ENCODE peak calls at places on chromosomes 7 and 10, in ten cellular contexts. W, E, D, P, L, H, F, Q, M and S are unnamed samples.

GRCh38 chr7:134186022-134186421 is 58.9 kb downstream of the LRGUK start:
- DNase-seq in W (no peak), E (no peak), D (no peak), P (no peak), L (no peak), H (no peak), F (no peak), Q (no peak), M (no peak), S (no peak)

GRCh38 chr10:114474989-114475388 is 70.7 kb upstream of the AFAP1L2 start:
- DNase-seq in W (no peak), E (no peak), D (no peak), P (no peak), L (no peak), H (no peak), F (no peak), Q (no peak), M (no peak), S (no peak)

GRCh38 chr10:6721964-6722615 is 142.0 kb upstream of the PRKCQ start:
- DNase-seq in W (no peak), E (no peak), D (no peak), P (no peak), L (no peak), H (peak), F (no peak), Q (no peak), M (no peak), S (no peak)

GRCh38 chr7:113636727-113637421 is 281.9 kb downstream of the PPP1R3A start:
- DNase-seq in W (no peak), E (no peak), D (no peak), P (no peak), L (no peak), H (no peak), F (no peak), Q (no peak), M (no peak), S (no peak)

GRCh38 chr10:45580781-45581496 is 91.6 kb downstream of the ZFAND4 start:
- DNase-seq in W (no peak), E (peak), D (no peak), P (no peak), L (no peak), H (no peak), F (no peak), Q (no peak), M (no peak), S (no peak)

GRCh38 chr7:29285451-29285807 is 90.9 kb downstream of the CHN2 start:
- DNase-seq in W (no peak), E (no peak), D (no peak), P (no peak), L (no peak), H (peak), F (no peak), Q (no peak), M (no peak), S (no peak)

GRCh38 chr7:157905740-157906461 is 569.1 kb downstream of the DNAJB6 start:
- DNase-seq in W (peak), E (peak), D (peak), P (no peak), L (no peak), H (no peak), F (no peak), Q (no peak), M (no peak), S (peak)

GRCh38 chr7:50803359-50804337 is 21.0 kb upstream of the GRB10 start:
- DNase-seq in W (no peak), E (no peak), D (no peak), P (no peak), L (no peak), H (peak), F (no peak), Q (no peak), M (no peak), S (no peak)

GRCh38 chr10:129090618-129091366 is 376.2 kb upstream of the MGMT start:
- DNase-seq in W (no peak), E (no peak), D (no peak), P (no peak), L (peak), H (no peak), F (no peak), Q (no peak), M (no peak), S (no peak)

GRCh38 chr10:96263173-96263572 is 8.2 kb downstream of the BLNK start:
- DNase-seq in W (no peak), E (no peak), D (no peak), P (no peak), L (no peak), H (no peak), F (no peak), Q (no peak), M (no peak), S (no peak)

GRCh38 chr7:106075937-106076336 is 36.2 kb downstream of the SYPL1 start:
- DNase-seq in W (no peak), E (no peak), D (no peak), P (no peak), L (no peak), H (no peak), F (no peak), Q (no peak), M (no peak), S (no peak)

GRCh38 chr10:111600772-111601171 is 523.9 kb downstream of the ADRA2A start:
- DNase-seq in W (peak), E (peak), D (no peak), P (no peak), L (no peak), H (no peak), F (no peak), Q (no peak), M (no peak), S (no peak)